ENCODE peak calls at places on chromosomes 12 and 14, in four cellular contexts. Q is lower leg skin, U is OCI-LY7, O is breast epithelium. E is an unnamed sample.

GRCh38 chr14:51807355-51807754 is 53.1 kb upstream of the GNG2 start:
- DNase-seq in Q (no peak), O (no peak), U (no peak), E (no peak)

GRCh38 chr12:68067762-68068376 is 78.6 kb downstream of the IFNG-AS1 start:
- DNase-seq in U (peak), Q (no peak), O (no peak), E (no peak)

GRCh38 chr14:34075095-34075744 is 124.3 kb upstream of the EGLN3 start:
- DNase-seq in U (no peak), O (no peak), Q (no peak), E (no peak)

GRCh38 chr14:90301580-90302181 is 30.1 kb downstream of the NRDE2 start:
- DNase-seq in Q (no peak), O (no peak), U (peak), E (no peak)

GRCh38 chr14:68880581-68881105 is 87.8 kb upstream of the ZFP36L1 start:
- DNase-seq in U (no peak), O (no peak), Q (no peak), E (no peak)

GRCh38 chr12:113436586-113436985 is 14.4 kb downstream of the SDSL start:
- DNase-seq in Q (no peak), U (no peak), O (no peak), E (no peak)

GRCh38 chr12:115710104-115710564 is 567.4 kb downstream of the MED13L start:
- DNase-seq in U (no peak), Q (no peak), O (peak), E (no peak)

GRCh38 chr12:45469902-45470301 is 254.0 kb downstream of the ANO6 start:
- DNase-seq in U (no peak), Q (no peak), O (no peak), E (no peak)

GRCh38 chr12:45981075-45981837 is 9.1 kb downstream of the SCAF11 start:
- DNase-seq in O (no peak), U (no peak), Q (no peak), E (no peak)

GRCh38 chr14:99157246-99157645 is 114.8 kb downstream of the BCL11B start:
- DNase-seq in U (no peak), O (no peak), Q (peak), E (no peak)

GRCh38 chr12:95593266-95593871 is 42.1 kb upstream of the USP44 start:
- DNase-seq in O (no peak), Q (no peak), U (no peak), E (no peak)

GRCh38 chr14:101788016-101788695 is 26.6 kb downstream of the PPP2R5C start:
- DNase-seq in O (no peak), Q (no peak), U (peak), E (no peak)

GRCh38 chr12:76117751-76118150 is 33.3 kb upstream of the NAP1L1 start:
- DNase-seq in Q (no peak), U (no peak), O (no peak), E (no peak)

GRCh38 chr12:77777274-77777673 is 53.4 kb upstream of the NAV3 start:
- DNase-seq in U (no peak), Q (no peak), O (no peak), E (no peak)

GRCh38 chr12:86264451-86265328 is 8.5 kb upstream of the MGAT4C start:
- DNase-seq in Q (peak), U (no peak), O (peak), E (no peak)

GRCh38 chr14:69989622-69990021 is 110.4 kb downstream of the SMOC1 start:
- DNase-seq in U (no peak), O (no peak), Q (no peak), E (no peak)

GRCh38 chr14:60632777-60633176 is 16.5 kb downstream of the SIX1 start:
- DNase-seq in U (no peak), O (no peak), Q (no peak), E (no peak)

GRCh38 chr12:65792724-65793123 is 31.6 kb upstream of the HMGA2 start:
- DNase-seq in U (no peak), Q (no peak), O (no peak), E (no peak)

GRCh38 chr12:71046215-71046614 is 111.6 kb downstream of the TSPAN8 start:
- DNase-seq in U (no peak), O (no peak), Q (no peak), E (no peak)

GRCh38 chr14:62692490-62693106 is 352.7 kb downstream of the KCNH5 start:
- DNase-seq in Q (no peak), O (no peak), U (no peak), E (no peak)

GRCh38 chr12:108215458-108215857 is 86.4 kb downstream of the WSCD2 start:
- DNase-seq in Q (no peak), U (no peak), O (no peak), E (no peak)

GRCh38 chr14:84584526-84584925 is 945.4 kb upstream of the FLRT2 start:
- DNase-seq in O (no peak), U (no peak), Q (no peak), E (no peak)

GRCh38 chr14:88032373-88032772 is 27.4 kb downstream of the GPR65 start:
- DNase-seq in O (no peak), Q (no peak), U (no peak), E (no peak)

GRCh38 chr12:79422060-79422812 is 268.5 kb downstream of the PAWR start:
- DNase-seq in O (no peak), U (no peak), Q (no peak), E (no peak)

GRCh38 chr14:35470775-35471174 is 63.2 kb upstream of the INSM2 start:
- DNase-seq in U (no peak), O (no peak), Q (no peak), E (no peak)

GRCh38 chr12:116578051-116578450 is 18.9 kb downstream of the MAP1LC3B2 start:
- DNase-seq in O (no peak), U (no peak), Q (no peak), E (no peak)

GRCh38 chr12:113919791-113920190 is 46.3 kb downstream of the RBM19 start:
- DNase-seq in U (no peak), Q (no peak), O (no peak), E (no peak)

GRCh38 chr12:110199360-110200123 is 75.4 kb downstream of the IFT81 start:
- DNase-seq in Q (no peak), U (peak), O (no peak), E (no peak)

GRCh38 chr12:10612954-10613333 is 465 bp downstream of the MAGOHB start:
- DNase-seq in Q (no peak), U (no peak), O (no peak), E (no peak)

GRCh38 chr12:113416091-113416754 is 6.0 kb upstream of the SDSL start:
- DNase-seq in Q (no peak), O (no peak), U (no peak), E (no peak)

GRCh38 chr12:51222461-51222860 is 4.6 kb upstream of the POU6F1 start:
- DNase-seq in U (no peak), Q (no peak), O (no peak), E (no peak)

GRCh38 chr12:128820253-128820652 is 3.5 kb downstream of the SLC15A4 start:
- DNase-seq in O (no peak), U (no peak), Q (no peak), E (no peak)

GRCh38 chr12:118404876-118405521 is 28.6 kb downstream of the SUDS3 start:
- DNase-seq in U (peak), O (no peak), Q (no peak), E (peak)

GRCh38 chr14:70905316-70905715 is 1.9 kb upstream of the PCNX1 start:
- DNase-seq in O (no peak), Q (peak), U (no peak), E (no peak)

GRCh38 chr12:45303955-45304354 is 88.1 kb downstream of the ANO6 start:
- DNase-seq in U (no peak), Q (no peak), O (no peak), E (no peak)

GRCh38 chr12:20372326-20373097 is 4.2 kb downstream of the PDE3A start:
- DNase-seq in O (no peak), Q (no peak), U (no peak), E (no peak)

GRCh38 chr12:20377750-20378149 is 9.4 kb downstream of the PDE3A start:
- DNase-seq in U (no peak), O (no peak), Q (no peak), E (no peak)

GRCh38 chr12:20382117-20382516 is 13.8 kb downstream of the PDE3A start:
- DNase-seq in O (no peak), U (no peak), Q (no peak), E (no peak)

GRCh38 chr12:20374775-20375174 is 6.4 kb downstream of the PDE3A start:
- DNase-seq in O (no peak), U (no peak), Q (no peak), E (no peak)

DNA sequence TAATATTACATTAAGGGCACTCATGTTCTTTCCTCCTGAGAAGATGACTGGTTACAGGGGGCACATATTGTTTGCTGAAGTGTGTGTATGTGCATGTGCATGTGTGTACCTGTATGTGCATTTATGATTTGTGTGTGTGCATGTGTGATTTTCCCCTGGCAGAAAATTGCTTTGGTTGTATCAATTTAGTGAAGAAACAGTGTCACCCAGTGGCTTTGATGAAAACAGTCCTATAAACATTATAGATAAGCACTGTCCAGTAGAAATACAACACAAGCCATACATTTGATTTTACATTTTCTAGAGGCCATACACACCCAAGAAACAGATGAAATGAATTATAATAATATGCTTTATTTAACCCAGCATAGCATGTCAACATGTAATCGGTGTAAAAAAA is 8.6 kb downstream of the PDE3A start:
- DNase-seq in O (no peak), Q (no peak), U (peak), E (no peak)
- TF ChIP-seq CTCF in O (no peak), Q (no peak), U (peak), E (no peak)

GRCh38 chr12:56346663-56347062 is 8.0 kb downstream of the IL23A start:
- DNase-seq in U (no peak), O (no peak), Q (no peak), E (no peak)
- TF ChIP-seq CTCF in U (peak), O (no peak), Q (no peak), E (no peak)

DNA sequence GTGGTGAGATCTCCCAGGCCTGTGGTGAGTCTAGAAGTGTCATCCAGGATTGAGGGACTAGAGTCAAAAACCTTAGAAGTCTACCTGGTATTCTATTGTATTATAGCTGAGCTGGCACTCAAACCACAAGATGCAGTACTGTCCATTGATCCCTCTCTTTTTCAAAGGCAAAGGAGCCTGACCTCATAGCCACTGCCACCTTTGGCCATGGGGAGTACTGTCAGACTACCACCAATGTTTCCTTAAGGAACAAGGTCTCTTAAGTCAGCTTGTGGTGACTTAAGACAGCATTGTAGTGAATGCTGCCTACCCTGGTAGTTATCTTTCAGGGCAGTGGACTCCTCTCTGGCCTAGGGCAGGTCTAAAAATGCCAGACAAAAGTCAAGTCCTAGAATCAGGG is 878.0 kb upstream of the MDGA2 start:
- DNase-seq in U (no peak), Q (no peak), O (no peak), E (no peak)
- TF ChIP-seq CTCF in U (no peak), Q (no peak), O (no peak), E (no peak)

GRCh38 chr14:91372680-91373495 is 44.7 kb downstream of the CCDC88C start:
- DNase-seq in Q (no peak), U (peak), O (no peak), E (no peak)
- TF ChIP-seq CTCF in Q (no peak), U (peak), O (no peak), E (peak)

DNA sequence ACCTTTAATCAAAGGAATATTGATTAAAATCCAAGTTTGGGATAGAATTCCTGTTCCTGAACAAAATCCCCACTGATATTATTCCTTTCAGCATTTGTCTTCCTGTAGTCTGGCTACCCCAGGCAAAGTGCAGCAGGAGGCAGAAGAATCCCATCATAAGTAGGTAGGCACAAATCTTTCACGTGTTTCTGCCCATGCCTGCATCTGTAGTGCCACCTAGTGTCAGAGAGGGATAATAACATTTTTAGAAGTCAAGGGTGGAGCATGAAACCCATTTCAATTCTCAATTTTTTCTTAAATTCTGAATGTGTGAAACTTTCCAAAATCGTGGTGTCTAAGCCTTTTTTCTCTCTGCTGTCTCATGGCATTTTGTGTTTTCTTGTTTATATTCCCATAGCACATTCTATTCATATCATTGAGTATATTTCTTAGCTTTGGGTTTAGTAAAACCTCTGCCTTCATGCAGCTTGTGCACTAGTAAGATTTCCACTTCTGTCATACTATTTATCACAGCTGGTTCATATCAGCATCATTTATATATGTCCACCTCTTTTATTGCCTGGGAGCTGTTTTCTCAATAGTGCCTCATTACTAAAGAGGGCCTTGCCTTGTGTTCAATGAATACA is 47.8 kb upstream of the RERG start:
- DNase-seq in U (peak), O (no peak), Q (no peak), E (peak)
- TF ChIP-seq CTCF in U (peak), O (peak), Q (no peak), E (peak)

DNA sequence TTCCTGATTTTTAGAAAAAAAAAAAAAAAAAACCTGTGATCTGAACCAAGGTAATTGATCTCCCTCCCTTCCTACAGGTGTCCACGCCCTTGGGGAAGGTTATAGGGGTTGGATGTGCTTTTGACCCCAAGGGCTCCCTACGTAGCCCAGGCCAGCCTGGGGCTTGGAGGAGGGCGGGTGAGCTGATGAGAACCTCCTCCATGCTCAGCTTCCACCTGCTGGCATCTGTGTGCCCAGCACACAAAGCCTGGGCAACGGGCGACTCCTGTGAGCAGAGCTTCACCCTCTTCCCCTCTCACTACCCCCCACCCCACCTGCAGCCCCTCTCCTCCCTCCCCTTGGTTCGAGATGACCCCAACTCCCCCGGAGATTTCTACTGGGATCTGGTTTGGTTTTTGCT is 25.3 kb upstream of the INF2 start:
- DNase-seq in Q (no peak), U (peak), O (no peak), E (no peak)
- TF ChIP-seq CTCF in Q (no peak), U (no peak), O (no peak), E (no peak)

GRCh38 chr12:124345795-124346194 is 50.9 kb downstream of the RFLNA start:
- DNase-seq in O (no peak), Q (no peak), U (no peak), E (no peak)

GRCh38 chr12:124347335-124347734 is 52.4 kb downstream of the RFLNA start:
- DNase-seq in Q (no peak), O (no peak), U (no peak), E (no peak)

GRCh38 chr12:124348659-124349380 is 53.9 kb downstream of the RFLNA start:
- DNase-seq in Q (no peak), O (no peak), U (no peak), E (no peak)

GRCh38 chr12:124346425-124347168 is 51.7 kb downstream of the RFLNA start:
- DNase-seq in O (no peak), U (no peak), Q (no peak), E (no peak)

DNA sequence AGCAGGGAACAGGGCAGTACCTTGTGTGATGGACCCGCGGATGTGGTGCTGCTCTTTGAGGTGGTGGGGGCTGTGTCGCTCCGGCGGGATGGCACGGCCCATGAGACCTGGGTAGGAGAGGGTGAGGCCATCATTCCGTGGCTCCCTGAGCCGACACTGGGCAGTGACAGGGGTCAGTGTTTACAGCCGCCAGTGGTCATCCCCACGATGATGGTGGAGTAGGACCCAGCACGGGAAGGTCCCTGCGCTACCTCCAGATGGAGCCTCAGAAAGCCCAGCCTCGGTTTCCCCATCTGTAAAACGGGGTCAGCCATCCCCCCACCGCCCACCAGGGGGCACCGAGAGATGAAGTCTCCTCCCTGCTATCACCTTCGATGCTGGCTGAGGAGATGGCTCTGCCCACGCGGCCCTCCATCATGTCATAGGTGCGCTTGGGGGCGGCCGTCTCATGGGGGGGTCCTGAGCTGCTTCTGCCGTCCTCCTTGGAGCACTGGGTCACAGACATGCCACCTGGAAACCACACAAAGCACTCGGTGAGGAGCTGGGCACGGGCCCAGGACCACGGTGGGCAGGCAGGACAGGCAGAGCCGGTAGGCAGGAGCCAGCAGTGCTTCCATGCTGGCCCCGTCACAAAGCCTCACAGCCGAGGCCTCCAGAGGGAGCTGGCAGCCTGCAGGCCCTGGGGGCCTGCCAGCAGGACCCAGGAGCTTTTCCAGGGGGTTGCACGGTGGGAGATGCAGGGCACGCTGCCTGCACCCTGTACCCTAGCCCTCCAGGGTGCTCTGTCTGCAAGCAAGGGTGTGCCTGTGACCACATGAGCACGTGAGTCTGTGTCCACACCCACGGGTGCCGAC is 53.1 kb downstream of the RFLNA start:
- DNase-seq in U (peak), O (no peak), Q (peak), E (no peak)
- TF ChIP-seq CTCF in U (peak), O (peak), Q (no peak), E (peak)

DNA sequence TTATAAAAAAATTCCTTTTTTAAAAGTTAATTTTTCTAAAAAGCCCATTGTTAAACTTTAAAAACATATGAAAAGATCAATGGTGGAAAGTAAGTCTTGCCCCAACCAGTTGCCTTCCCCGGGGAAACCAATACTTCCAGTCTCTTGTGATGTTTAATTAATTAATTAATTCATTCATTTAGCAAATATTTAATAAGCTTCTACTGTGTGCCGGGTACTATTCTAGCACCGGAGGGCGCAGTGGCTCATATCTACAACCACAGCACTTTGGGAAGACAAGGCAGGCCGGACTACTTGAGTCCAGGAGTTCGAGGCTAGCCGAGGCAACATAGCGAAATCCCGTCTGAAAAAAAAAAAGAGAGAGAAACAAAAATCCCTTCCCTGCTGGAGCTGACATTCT is 87.4 kb downstream of the HECTD4 start:
- DNase-seq in Q (no peak), O (no peak), U (no peak), E (no peak)
- TF ChIP-seq CTCF in Q (no peak), O (no peak), U (peak), E (peak)

E was measured in GM10248.